ENCODE peak calls at places on chromosomes 5 and 9, in seven cellular contexts. J is heart right ventricle; T is right atrium auricular region; Y is uterus; M is IMR-90; V is WTC11; B is activated CD8-positive, alpha-beta T cell treated with anti-CD3 and anti-CD28 coated beads for 36 hours. S is an unnamed sample.

GRCh38 chr9:133262226-133262625 is 12.8 kb downstream of the ABO start:
- DNase-seq in V (no peak), B (no peak), T (no peak), J (no peak), Y (no peak), M (no peak), S (no peak)

GRCh38 chr5:115296130-115296997 is at the start of gene CCDC112:
- DNase-seq in B (peak; percentile 81), J (peak; percentile 89), Y (peak; percentile 79), V (peak; percentile 88), M (peak; percentile 66), T (no peak), S (peak; percentile 57)

GRCh38 chr5:17302590-17302989 is 85.2 kb downstream of the BASP1 start:
- DNase-seq in T (peak; percentile 71), B (no peak), M (no peak), J (no peak), Y (peak; percentile 18), V (no peak), S (no peak)

GRCh38 chr9:92048924-92049625 is 66.1 kb downstream of the SPTLC1 start:
- DNase-seq in M (peak; percentile 65), B (no peak), T (no peak), Y (no peak), V (peak; percentile 58), J (no peak), S (no peak)

GRCh38 chr5:50595199-50595598 is 71.2 kb upstream of the PARP8 start:
- DNase-seq in M (peak; percentile 90), Y (no peak), B (no peak), V (no peak), T (no peak), J (no peak), S (no peak)

GRCh38 chr9:111020594-111020993 is 17.7 kb downstream of the LPAR1 start:
- DNase-seq in B (no peak), T (no peak), V (no peak), Y (no peak), M (no peak), J (no peak), S (no peak)

GRCh38 chr5:80082731-80083114 is 47.6 kb downstream of the THBS4 start:
- DNase-seq in V (peak; percentile 79), Y (peak; percentile 73), J (peak; percentile 77), B (peak; percentile 60), T (peak; percentile 69), M (peak; percentile 70), S (peak; percentile 33)

GRCh38 chr9:87529666-87530065 is 32.0 kb downstream of the DAPK1 start:
- DNase-seq in J (no peak), T (no peak), M (no peak), V (no peak), Y (no peak), B (no peak), S (no peak)

GRCh38 chr5:2705861-2706260 is 45.6 kb downstream of the IRX2 start:
- DNase-seq in Y (no peak), M (no peak), B (no peak), J (no peak), T (no peak), V (no peak), S (no peak)

GRCh38 chr5:133582971-133583370 is 29.4 kb downstream of the FSTL4 start:
- DNase-seq in Y (no peak), J (no peak), M (no peak), V (no peak), B (no peak), T (no peak), S (no peak)

GRCh38 chr5:66615136-66615535 is 18.9 kb downstream of the MAST4 start:
- DNase-seq in V (no peak), Y (no peak), M (no peak), B (no peak), J (no peak), T (no peak), S (no peak)

GRCh38 chr5:82445729-82446349 is 167.7 kb upstream of the RPS23 start:
- DNase-seq in M (no peak), J (no peak), Y (no peak), V (no peak), T (no peak), B (no peak), S (no peak)

GRCh38 chr9:90095682-90096081 is 490.9 kb downstream of the GADD45G start:
- DNase-seq in T (no peak), J (no peak), V (no peak), B (peak; percentile 37), M (no peak), Y (no peak), S (no peak)

GRCh38 chr5:146426853-146427618 is 20.1 kb upstream of the TCERG1 start:
- DNase-seq in B (no peak), V (no peak), J (no peak), Y (no peak), T (no peak), M (peak; percentile 52), S (no peak)

GRCh38 chr5:167730121-167730520 is 561.3 kb upstream of the WWC1 start:
- DNase-seq in B (no peak), T (no peak), M (peak; percentile 96), V (no peak), J (no peak), Y (no peak), S (no peak)

GRCh38 chr9:107212613-107213012 is 70.5 kb upstream of the RAD23B start:
- DNase-seq in B (no peak), J (no peak), M (no peak), T (no peak), V (no peak), Y (no peak), S (no peak)

GRCh38 chr9:109039539-109039938 is 26.2 kb upstream of the CTNNAL1 start:
- DNase-seq in V (no peak), T (no peak), Y (no peak), M (no peak), J (no peak), B (no peak), S (no peak)

GRCh38 chr9:136339173-136339957 is 12.0 kb downstream of the GPSM1 start:
- DNase-seq in T (no peak), B (peak; percentile 37), Y (no peak), J (peak; percentile 79), V (peak; percentile 85), M (peak; percentile 53), S (peak; percentile 69)

GRCh38 chr9:129624168-129624759 is 1.7 kb upstream of the NTMT1 start:
- DNase-seq in B (peak; percentile 85), J (peak; percentile 65), M (peak; percentile 53), V (peak; percentile 88), Y (no peak), T (no peak), S (peak; percentile 89)

GRCh38 chr9:6680797-6681146 is 35.2 kb upstream of the GLDC start:
- DNase-seq in M (peak; percentile 40), V (peak; percentile 64), J (peak; percentile 68), Y (peak; percentile 55), T (no peak), B (peak; percentile 86), S (no peak)

GRCh38 chr5:10876345-10876744 is 115.3 kb upstream of the DAP start:
- DNase-seq in V (no peak), J (no peak), T (no peak), B (no peak), Y (no peak), M (no peak), S (no peak)

GRCh38 chr5:173633304-173633703 is 16.9 kb upstream of the BOD1 start:
- DNase-seq in M (no peak), J (no peak), Y (no peak), T (no peak), B (no peak), V (no peak), S (no peak)

DNA sequence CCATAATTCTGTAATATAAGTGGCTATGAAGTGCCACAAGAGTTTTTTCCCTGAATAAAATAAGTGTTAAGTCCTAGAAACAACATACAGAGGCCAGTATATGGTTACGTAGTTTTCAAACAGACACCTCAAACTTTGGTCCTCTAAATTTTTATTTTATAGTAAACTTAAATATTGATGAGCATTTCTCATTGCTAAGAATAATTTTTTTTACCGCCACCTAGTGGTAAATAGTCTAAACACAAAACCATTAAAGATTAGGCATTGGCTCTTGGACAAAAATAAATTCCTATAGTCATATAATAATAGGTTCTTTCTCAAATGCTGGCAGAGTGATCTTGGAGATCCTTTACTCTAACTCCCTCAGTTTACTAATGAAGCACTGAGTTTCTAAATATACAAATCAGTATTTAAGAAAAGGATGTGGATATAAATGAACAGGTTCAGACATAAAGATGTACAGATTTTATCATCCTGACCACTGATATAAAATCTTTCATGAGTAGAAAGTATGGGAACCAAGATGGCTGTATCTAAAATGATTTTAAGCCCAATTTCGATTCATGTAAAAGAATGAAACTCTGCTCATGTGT is 136.2 kb downstream of the FANCC start:
- DNase-seq in M (peak; percentile 9), B (no peak), V (no peak), T (no peak), Y (no peak), J (no peak), S (no peak)
- TF ChIP-seq CTCF in M (peak; percentile 49), B (peak; percentile 60), V (peak; percentile 51), T (peak; percentile 13), Y (peak; percentile 30), J (peak; percentile 46), S (peak; percentile 73)

GRCh38 chr9:69822091-69822750 is 1.6 kb downstream of the CFAP95 start:
- DNase-seq in M (peak; percentile 81), V (no peak), Y (no peak), J (no peak), B (no peak), T (no peak), S (no peak)
- TF ChIP-seq CTCF in M (no peak), V (no peak), Y (no peak), J (no peak), B (no peak), T (no peak), S (peak; percentile 34)

DNA sequence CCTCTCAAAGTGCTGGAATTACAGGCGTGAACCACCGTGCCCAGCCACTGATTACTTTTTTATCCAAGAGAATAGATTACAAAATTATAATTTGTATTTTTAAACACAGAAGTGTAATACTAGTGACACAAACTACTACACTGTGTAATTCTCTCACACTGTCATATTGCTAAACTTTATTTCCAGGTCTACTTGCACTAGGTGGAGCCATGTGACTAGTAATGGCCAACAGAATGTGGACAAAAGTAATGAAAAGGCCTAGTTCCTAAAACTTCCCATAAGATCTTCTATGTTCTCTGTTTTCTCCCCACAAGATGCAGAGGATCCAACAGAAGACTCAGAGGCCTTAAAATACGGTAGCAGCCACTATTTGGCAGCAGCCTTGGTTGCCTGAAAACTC is 27.3 kb downstream of the NADK2 start:
- DNase-seq in T (no peak), M (no peak), B (no peak), V (no peak), Y (no peak), J (no peak), S (no peak)
- TF ChIP-seq CTCF in T (no peak), M (peak; percentile 30), B (no peak), V (no peak), Y (no peak), J (peak; percentile 12), S (no peak)

DNA sequence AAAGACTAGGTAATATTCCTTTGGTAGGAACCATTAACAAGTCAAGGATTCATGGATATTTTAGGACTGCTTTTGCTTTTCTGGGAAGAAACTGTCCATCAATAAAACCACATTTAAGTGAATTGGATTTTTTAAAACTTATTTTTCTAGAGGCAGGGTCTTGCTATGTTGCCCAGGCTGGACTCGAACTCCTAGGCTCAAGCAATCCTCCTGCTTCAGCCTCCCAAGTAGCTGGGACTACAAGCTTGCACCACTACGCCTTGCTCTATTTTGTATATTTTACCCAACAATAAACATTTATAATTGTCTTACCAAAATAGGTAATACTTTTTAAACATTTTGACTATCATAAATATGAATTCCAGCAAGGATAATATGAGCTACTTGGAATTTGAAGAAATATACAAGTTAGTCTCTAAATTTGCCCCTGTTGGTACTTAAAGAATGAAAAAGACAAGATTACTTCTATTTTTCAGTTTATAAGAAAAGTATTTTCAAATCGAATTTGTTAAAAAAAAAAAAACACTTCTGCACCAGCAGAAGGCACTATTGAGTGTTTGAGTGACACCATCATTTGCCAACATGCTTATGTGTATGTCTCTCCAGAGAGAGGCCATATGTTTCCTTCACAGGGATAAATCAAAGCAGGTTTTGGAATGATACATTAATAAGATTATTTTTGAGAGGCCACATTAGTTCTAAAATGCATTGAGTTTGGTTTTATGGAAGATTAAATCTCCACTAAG is 60.0 kb upstream of the CARTPT start:
- DNase-seq in B (no peak), V (no peak), M (no peak), J (no peak), T (no peak), Y (no peak), S (no peak)
- TF ChIP-seq CTCF in B (peak; percentile 46), V (no peak), M (no peak), J (peak; percentile 10), T (no peak), Y (no peak), S (peak; percentile 50)

S was measured in neural crest cell.